ENCODE peak calls at places on chromosomes 2 and 18, in four cellular contexts. R is lung, U is stomach, L is uterus. W is an unnamed sample.

GRCh38 chr2:160454070-160454797 is 39.4 kb downstream of the RBMS1 start:
- DNase-seq in U (no peak), R (no peak), L (no peak), W (no peak)

GRCh38 chr2:237858294-237859081 is 935 bp upstream of the RAMP1 start:
- DNase-seq in R (peak; percentile 54), L (peak; percentile 83), U (peak; percentile 69), W (peak; percentile 60)

GRCh38 chr2:38835015-38835601 is 40.6 kb downstream of the DHX57 start:
- DNase-seq in U (no peak), R (no peak), L (no peak), W (no peak)

GRCh38 chr18:55586841-55587240 is 1.2 kb downstream of the TCF4 start:
- DNase-seq in U (no peak), R (no peak), L (no peak), W (no peak)

GRCh38 chr18:76491436-76491800 is 3.6 kb downstream of the ZNF516 start:
- DNase-seq in R (peak; percentile 79), L (peak; percentile 84), U (peak; percentile 80), W (peak; percentile 88)

GRCh38 chr2:175080479-175080878 is 75.3 kb upstream of the CHN1 start:
- DNase-seq in R (no peak), L (no peak), U (no peak), W (no peak)

GRCh38 chr2:8469709-8470493 is 212.0 kb upstream of the ID2 start:
- DNase-seq in U (no peak), R (no peak), L (no peak), W (no peak)

GRCh38 chr2:226756131-226756530 is 43.5 kb downstream of the IRS1 start:
- DNase-seq in L (no peak), R (no peak), U (no peak), W (no peak)

GRCh38 chr2:10043256-10043905 is at the start of gene KLF11:
- DNase-seq in U (peak; percentile 95), R (peak; percentile 88), L (peak; percentile 94), W (peak; percentile 88)

DNA sequence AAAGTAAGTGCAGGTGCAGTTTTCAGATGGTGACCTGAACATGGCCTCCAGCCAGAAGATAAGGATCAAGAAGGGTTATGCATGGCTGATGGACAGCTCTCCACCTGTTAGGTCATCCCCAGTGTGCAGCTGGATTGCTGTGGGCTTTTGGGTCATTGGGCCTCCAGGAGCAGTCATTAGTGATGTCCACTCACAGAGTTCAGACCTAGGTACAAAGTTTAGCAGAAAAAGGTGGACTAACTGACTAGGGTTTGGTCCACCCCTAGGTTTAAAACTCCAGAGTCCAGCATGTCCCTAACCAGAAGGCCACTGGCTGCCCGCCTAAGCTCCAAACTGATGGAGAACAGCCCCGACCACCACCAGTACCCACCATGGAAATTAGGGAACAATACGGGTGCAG is 18.3 kb upstream of the SULT1C2 start:
- DNase-seq in U (no peak), L (no peak), R (no peak), W (no peak)
- H3K4me1 ChIP-seq in U (peaks cover 22% of the 10 kb centered on the region), L (no peaks in the 10 kb centered on the region), R (peaks cover 3% of the 10 kb centered on the region), W (peaks cover 8% of the 10 kb centered on the region)

GRCh38 chr18:2655153-2655953 is at the start of gene SMCHD1:
- DNase-seq in L (peak; percentile 85), U (peak; percentile 92), R (peak; percentile 90), W (peak; percentile 87)

GRCh38 chr18:2653467-2653866 is 2.1 kb upstream of the SMCHD1 start:
- DNase-seq in R (no peak), L (no peak), U (no peak), W (no peak)

GRCh38 chr18:2654828-2655152 is 736 bp upstream of the SMCHD1 start:
- DNase-seq in R (no peak), U (no peak), L (no peak), W (no peak)

GRCh38 chr18:2655954-2656236 is 369 bp downstream of the SMCHD1 start:
- DNase-seq in U (no peak), L (no peak), R (no peak), W (no peak)

GRCh38 chr18:2654105-2654827 is 1.3 kb upstream of the SMCHD1 start:
- DNase-seq in U (no peak), L (no peak), R (no peak), W (no peak)
- H3K4me1 ChIP-seq in U (peaks cover 12% of the 10 kb centered on the region), L (peaks cover 6% of the 10 kb centered on the region), R (no peaks in the 10 kb centered on the region), W (peaks cover 6% of the 10 kb centered on the region)

GRCh38 chr2:11336189-11336588 is 8.2 kb downstream of the ROCK2 start:
- DNase-seq in L (no peak), R (no peak), U (no peak), W (no peak)

GRCh38 chr2:11339508-11340083 is 4.8 kb downstream of the ROCK2 start:
- DNase-seq in R (no peak), U (no peak), L (no peak), W (no peak)

GRCh38 chr2:11337909-11338308 is 6.5 kb downstream of the ROCK2 start:
- DNase-seq in U (no peak), L (no peak), R (no peak), W (no peak)

GRCh38 chr2:11340717-11341116 is 3.7 kb downstream of the ROCK2 start:
- DNase-seq in U (no peak), R (no peak), L (no peak), W (no peak)

DNA sequence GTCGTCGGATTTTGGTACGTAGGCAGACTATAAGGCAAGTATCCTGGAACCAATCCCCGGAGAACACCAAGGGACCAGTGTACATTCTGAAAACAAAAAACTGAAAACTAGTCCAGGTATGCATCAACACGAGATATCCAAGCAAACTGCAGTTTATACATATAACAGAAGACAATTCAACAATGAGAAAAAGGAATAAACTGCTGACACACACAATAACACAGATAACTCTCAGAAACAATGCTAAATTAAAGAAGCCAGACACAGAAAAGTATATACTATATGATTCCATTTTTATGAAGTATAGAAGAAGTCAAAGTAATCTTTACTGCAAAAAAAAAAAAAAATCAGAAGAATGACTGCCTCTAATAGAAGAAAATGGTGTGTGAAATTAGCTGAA is 5.9 kb downstream of the ROCK2 start:
- DNase-seq in L (no peak), U (no peak), R (no peak), W (no peak)
- H3K4me1 ChIP-seq in L (no peaks in the 10 kb centered on the region), U (peaks cover 33% of the 10 kb centered on the region), R (peaks cover 3% of the 10 kb centered on the region), W (peaks cover 8% of the 10 kb centered on the region)

DNA sequence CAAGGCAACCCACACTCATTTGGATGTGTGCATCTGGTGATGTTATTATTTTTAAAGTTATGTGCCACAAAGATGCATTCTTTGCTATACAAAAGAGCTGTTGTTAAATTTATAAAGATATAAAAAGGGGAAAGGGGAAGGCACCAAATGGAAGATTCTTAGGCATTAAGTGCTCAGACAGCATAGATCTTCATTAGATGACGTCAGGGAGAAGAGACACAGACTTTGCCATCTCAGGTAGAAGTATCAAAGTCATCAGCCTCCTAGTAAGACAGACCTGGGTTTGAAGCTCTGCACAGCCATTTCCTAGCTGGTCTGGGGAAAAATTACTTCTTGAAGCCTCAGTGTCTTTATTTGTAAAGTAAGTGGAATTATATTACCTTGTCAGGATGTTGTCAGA is 1.2 kb upstream of the CLUL1 start:
- DNase-seq in U (no peak), R (no peak), L (no peak), W (no peak)
- H3K4me1 ChIP-seq in U (no peaks in the 10 kb centered on the region), R (peaks cover 3% of the 10 kb centered on the region), L (no peaks in the 10 kb centered on the region), W (no peaks in the 10 kb centered on the region)

DNA sequence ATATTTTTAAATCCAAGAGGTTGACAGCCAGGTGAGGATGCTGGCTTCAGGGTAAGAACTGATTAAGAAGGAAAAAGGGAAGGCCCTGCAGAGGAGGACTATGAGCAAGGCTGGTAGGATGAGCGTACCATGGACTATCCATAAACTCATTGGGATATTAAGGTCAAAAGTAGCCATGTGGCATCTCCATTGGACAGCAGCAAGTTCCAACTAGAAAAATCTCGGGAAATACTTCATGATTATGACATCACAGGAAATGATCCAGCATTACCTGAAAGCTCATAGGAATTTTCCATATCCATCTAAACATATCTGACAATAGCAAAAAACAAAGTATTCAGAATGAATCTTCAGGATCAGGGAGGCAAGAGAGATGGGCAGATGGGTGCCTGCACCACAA is 34.2 kb downstream of the TGFA start:
- DNase-seq in L (no peak), U (no peak), R (no peak), W (no peak)
- H3K4me1 ChIP-seq in L (no peaks in the 10 kb centered on the region), U (peaks cover 16% of the 10 kb centered on the region), R (peaks cover 14% of the 10 kb centered on the region), W (peaks cover 13% of the 10 kb centered on the region)

GRCh38 chr2:113175736-113176695 is 2.2 kb downstream of the PSD4 start:
- DNase-seq in R (no peak), L (no peak), U (no peak), W (no peak)

GRCh38 chr2:113172721-113173562 is 829 bp upstream of the PSD4 start:
- DNase-seq in U (no peak), R (no peak), L (no peak), W (no peak)

GRCh38 chr2:113173563-113174368 is at the start of gene PSD4:
- DNase-seq in L (no peak), U (peak; percentile 59), R (peak; percentile 73), W (peak; percentile 56)

GRCh38 chr2:113175101-113175628 is 1.4 kb downstream of the PSD4 start:
- DNase-seq in U (peak; percentile 48), L (no peak), R (no peak), W (no peak)

GRCh38 chr2:113174369-113174735 is 581 bp downstream of the PSD4 start:
- DNase-seq in R (no peak), L (no peak), U (no peak), W (no peak)
- H3K4me1 ChIP-seq in R (no peaks in the 10 kb centered on the region), L (no peaks in the 10 kb centered on the region), U (peaks cover 24% of the 10 kb centered on the region), W (no peaks in the 10 kb centered on the region)

DNA sequence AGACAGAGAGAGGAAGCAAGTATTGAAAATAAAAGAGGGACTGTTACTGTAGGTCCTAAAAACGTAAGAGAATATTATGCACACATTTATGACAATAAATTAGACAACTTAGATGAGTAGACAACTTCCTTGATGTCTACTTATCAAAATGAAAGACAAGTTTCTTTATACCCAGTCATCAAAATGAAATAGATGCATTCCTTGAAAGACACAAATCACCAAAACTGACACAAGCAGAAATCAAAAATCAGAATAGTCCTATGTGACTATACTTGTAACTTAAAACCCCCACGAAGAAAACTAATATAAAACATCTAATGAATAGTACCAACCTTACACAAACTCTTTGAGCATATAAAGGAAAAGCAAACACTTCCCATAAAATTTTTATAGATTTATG is 14.5 kb downstream of the RTN4 start:
- DNase-seq in L (no peak), R (no peak), U (no peak), W (no peak)
- H3K4me1 ChIP-seq in L (peaks cover 10% of the 10 kb centered on the region), R (peaks cover 8% of the 10 kb centered on the region), U (peaks cover 5% of the 10 kb centered on the region), W (no peaks in the 10 kb centered on the region)

DNA sequence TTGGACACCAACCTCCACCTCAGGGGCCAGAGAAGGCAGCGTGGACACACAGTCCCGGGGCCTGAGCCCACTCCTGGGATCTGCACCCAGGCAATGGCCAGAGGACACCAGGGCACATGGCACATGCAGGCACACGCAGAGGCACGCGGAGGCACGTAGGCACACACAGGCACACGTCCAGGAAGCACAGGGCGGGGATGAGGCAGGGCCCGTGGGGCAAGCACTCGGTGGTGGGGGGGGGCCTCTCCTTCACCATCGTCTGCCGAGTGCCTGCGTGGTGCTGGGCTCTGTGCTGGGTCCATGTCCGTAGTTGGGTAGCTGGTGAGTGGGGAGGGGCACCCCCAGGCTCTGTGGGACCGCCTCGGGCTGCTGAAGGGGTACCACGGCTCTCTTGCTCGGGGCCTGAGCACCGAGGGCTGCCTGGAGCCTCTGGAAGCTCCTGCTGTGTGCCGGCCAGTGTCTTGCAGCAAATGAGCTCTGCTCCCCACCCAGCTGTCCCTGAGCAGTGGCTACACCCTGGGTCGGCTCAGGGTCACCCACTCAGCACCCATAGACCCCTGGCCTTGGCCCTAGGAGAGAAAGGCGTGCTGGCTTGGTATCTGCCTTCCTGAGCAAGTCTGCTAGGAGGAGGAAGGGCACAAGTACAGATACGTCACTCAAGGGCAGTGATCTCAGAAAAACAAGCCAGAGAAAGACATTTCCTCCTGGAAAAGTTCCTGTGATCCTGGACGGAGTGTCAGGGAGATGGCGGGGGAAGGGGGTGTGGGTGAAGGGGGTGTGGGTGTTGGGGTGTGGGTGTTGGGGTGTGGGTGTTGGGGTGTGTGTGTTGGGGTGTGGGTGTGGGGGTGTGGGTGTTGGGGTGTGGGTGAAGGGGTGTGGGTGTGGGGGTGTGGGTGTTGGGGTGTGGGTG is 26.5 kb downstream of the RTP5 start:
- DNase-seq in R (no peak), U (peak; percentile 27), L (peak; percentile 70), W (no peak)
- H3K4me1 ChIP-seq in R (no peaks in the 10 kb centered on the region), U (peaks cover 23% of the 10 kb centered on the region), L (peaks cover 11% of the 10 kb centered on the region), W (no peaks in the 10 kb centered on the region)